ENCODE peak calls at places on chromosome 11, in nine cellular contexts. B is fibroblast of lung; Q is CD4-positive, CD25-positive, alpha-beta regulatory T cell; K is stomach; O is mammary epithelial cell; X is left ventricle myocardium inferior; W is naive thymus-derived CD4-positive, alpha-beta T cell; P is IMR-90; D is esophagus squamous epithelium. H is an unnamed sample. For H3K4me1, the result is how much of the 10 kb centered on the place peaks cover.

GRCh38 chr11:1842149-1843097 is 3.6 kb downstream of the TNNI2 start:
- DNase-seq in B (no peak), D (no peak), Q (no peak), P (no peak), O (no peak), K (no peak), W (no peak), X (peak), H (peak)

GRCh38 chr11:28228196-28228595 is 120.0 kb downstream of the METTL15 start:
- DNase-seq in B (peak), Q (no peak), K (no peak), D (no peak), O (peak), X (no peak), P (peak), W (no peak), H (no peak)

GRCh38 chr11:23311986-23312940 is 452.0 kb upstream of the CCDC179 start:
- DNase-seq in K (no peak), B (peak), Q (no peak), W (no peak), P (peak), O (no peak), X (no peak), D (no peak), H (no peak)

GRCh38 chr11:6307879-6308278 is 12.4 kb downstream of the CAVIN3 start:
- DNase-seq in K (no peak), D (no peak), P (peak), B (peak), X (no peak), O (no peak), Q (no peak), W (no peak), H (no peak)

GRCh38 chr11:74504100-74504691 is 10.7 kb upstream of the LIPT2 start:
- DNase-seq in Q (no peak), O (no peak), D (no peak), W (no peak), B (no peak), X (no peak), P (no peak), K (no peak), H (no peak)

GRCh38 chr11:74672956-74673895 is 58.0 kb downstream of the CHRDL2 start:
- DNase-seq in D (no peak), B (peak), Q (no peak), X (peak), W (no peak), O (peak), P (peak), K (peak), H (peak)

GRCh38 chr11:111162306-111162705 is 83.2 kb upstream of the POU2AF2 start:
- DNase-seq in P (peak), O (peak), B (no peak), Q (no peak), W (no peak), K (no peak), D (no peak), X (no peak), H (no peak)

GRCh38 chr11:32333335-32333991 is 101.9 kb downstream of the WT1 start:
- DNase-seq in P (peak), D (no peak), Q (no peak), X (peak), W (no peak), K (peak), B (peak), O (peak), H (peak)

GRCh38 chr11:93740031-93740801 is 1.1 kb downstream of the TAF1D start:
- DNase-seq in X (no peak), K (no peak), D (no peak), O (peak), B (peak), Q (peak), W (no peak), P (peak), H (no peak)

GRCh38 chr11:115892016-115892415 is 387.8 kb upstream of the CADM1 start:
- DNase-seq in O (no peak), X (no peak), K (no peak), Q (no peak), B (no peak), W (no peak), P (no peak), D (no peak), H (no peak)

GRCh38 chr11:113045146-113045545 is 83.9 kb downstream of the NCAM1 start:
- DNase-seq in B (no peak), O (no peak), P (no peak), X (no peak), D (no peak), Q (no peak), W (no peak), K (no peak), H (no peak)

GRCh38 chr11:110565344-110565684 is 135.6 kb downstream of the FDX1 start:
- DNase-seq in D (no peak), O (no peak), Q (no peak), P (peak), W (no peak), X (no peak), K (no peak), B (peak), H (no peak)

GRCh38 chr11:1207451-1208360 is 15.2 kb upstream of the MUC5B start:
- DNase-seq in B (no peak), X (peak), W (no peak), D (no peak), O (no peak), P (no peak), Q (no peak), K (no peak), H (peak)

GRCh38 chr11:35619754-35620640 is 1.7 kb downstream of the FJX1 start:
- DNase-seq in K (no peak), O (no peak), D (no peak), P (peak), W (no peak), B (peak), Q (no peak), X (peak), H (no peak)
- H3K27ac ChIP-seq in K (peak), O (peak), D (peak), P (peak), W (no peak), B (peak), Q (no peak), X (peak), H (no peak)

DNA sequence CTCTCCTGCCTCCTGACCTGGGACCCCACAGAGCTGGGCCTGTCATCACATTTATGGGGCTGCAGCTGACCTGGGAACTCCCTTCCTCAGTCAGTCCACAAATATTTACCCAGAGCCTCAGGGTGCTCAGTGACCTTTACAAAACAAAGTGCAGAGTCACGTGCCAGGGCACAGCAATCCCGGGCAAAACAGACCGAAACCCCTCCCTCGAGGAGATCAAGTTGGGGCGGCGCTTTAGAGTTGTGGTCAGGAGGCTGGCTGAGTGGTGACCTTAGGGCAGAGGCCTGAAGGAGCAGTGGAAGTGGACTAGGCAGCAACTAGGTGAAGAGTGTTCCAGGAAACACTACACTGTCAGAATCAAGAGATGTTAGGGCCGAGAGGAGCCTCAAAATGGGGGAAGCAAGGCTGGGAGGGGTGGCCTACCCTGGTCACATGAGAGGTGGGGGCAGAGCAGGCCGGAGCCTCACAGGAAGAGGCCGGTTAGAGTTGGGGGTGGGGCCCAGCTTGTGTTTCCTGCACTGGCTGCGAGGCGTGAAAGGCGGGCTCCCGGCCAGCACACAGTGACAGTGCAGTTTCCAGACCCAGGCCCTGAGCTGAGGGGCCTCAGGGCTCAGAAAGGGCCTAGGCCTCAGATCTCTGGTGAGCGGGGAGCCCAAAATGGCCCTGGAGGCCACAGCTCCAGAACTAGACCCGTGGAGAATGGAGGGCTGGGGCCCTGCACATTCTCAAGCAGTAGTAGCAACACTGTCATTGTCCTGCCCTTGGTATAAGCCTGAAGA is 3.7 kb upstream of the NEAT1 start:
- DNase-seq in B (peak), O (peak), P (peak), Q (peak), D (peak), W (peak), X (peak), K (peak), H (peak)
- H3K4me1 ChIP-seq in B (under half), O (half or more), P (under half), Q (half or more), D (half or more), W (under half), X (half or more), K (half or more), H (under half)

GRCh38 chr11:72478596-72479143 is 44.3 kb upstream of the CLPB start:
- DNase-seq in X (no peak), P (no peak), Q (no peak), W (no peak), O (no peak), K (no peak), D (no peak), B (peak), H (no peak)
- H3K27ac ChIP-seq in X (no peak), P (no peak), Q (no peak), W (no peak), O (no peak), K (no peak), D (no peak), B (no peak), H (no peak)

GRCh38 chr11:68329993-68330699 is 17.8 kb downstream of the LRP5 start:
- DNase-seq in W (no peak), D (no peak), K (no peak), Q (no peak), P (peak), X (no peak), O (no peak), B (peak), H (no peak)

GRCh38 chr11:68332186-68332585 is 19.8 kb downstream of the LRP5 start:
- DNase-seq in B (no peak), K (no peak), P (no peak), O (no peak), Q (no peak), W (no peak), X (no peak), D (no peak), H (no peak)

GRCh38 chr11:68329496-68329895 is 17.1 kb downstream of the LRP5 start:
- DNase-seq in W (no peak), B (no peak), K (no peak), Q (no peak), P (no peak), D (no peak), X (no peak), O (no peak), H (no peak)

GRCh38 chr11:68331338-68331947 is 19.1 kb downstream of the LRP5 start:
- DNase-seq in P (no peak), B (no peak), Q (no peak), X (no peak), O (no peak), K (no peak), D (no peak), W (no peak), H (no peak)

GRCh38 chr11:68330700-68331337 is 18.4 kb downstream of the LRP5 start:
- DNase-seq in K (no peak), X (no peak), P (no peak), O (no peak), Q (no peak), D (no peak), W (no peak), B (no peak), H (no peak)
- H3K4me1 ChIP-seq in K (half or more), X (half or more), P (under half), O (under half), Q (under half), D (half or more), W (half or more), B (under half), H (under half)

GRCh38 chr11:69295079-69295994 is 1.4 kb downstream of the MYEOV start:
- DNase-seq in W (no peak), K (no peak), D (no peak), B (no peak), X (no peak), O (no peak), Q (no peak), P (no peak), H (no peak)

GRCh38 chr11:69293087-69293486 is 868 bp upstream of the MYEOV start:
- DNase-seq in P (no peak), B (no peak), D (no peak), Q (no peak), K (no peak), X (no peak), O (no peak), W (no peak), H (no peak)

GRCh38 chr11:69292221-69292648 is 1.7 kb upstream of the MYEOV start:
- DNase-seq in O (no peak), P (no peak), K (no peak), D (no peak), X (no peak), W (peak), B (peak), Q (peak), H (no peak)

GRCh38 chr11:69294621-69295078 is 695 bp downstream of the MYEOV start:
- DNase-seq in X (no peak), P (no peak), O (no peak), D (no peak), B (no peak), Q (no peak), K (no peak), W (no peak), H (no peak)

DNA sequence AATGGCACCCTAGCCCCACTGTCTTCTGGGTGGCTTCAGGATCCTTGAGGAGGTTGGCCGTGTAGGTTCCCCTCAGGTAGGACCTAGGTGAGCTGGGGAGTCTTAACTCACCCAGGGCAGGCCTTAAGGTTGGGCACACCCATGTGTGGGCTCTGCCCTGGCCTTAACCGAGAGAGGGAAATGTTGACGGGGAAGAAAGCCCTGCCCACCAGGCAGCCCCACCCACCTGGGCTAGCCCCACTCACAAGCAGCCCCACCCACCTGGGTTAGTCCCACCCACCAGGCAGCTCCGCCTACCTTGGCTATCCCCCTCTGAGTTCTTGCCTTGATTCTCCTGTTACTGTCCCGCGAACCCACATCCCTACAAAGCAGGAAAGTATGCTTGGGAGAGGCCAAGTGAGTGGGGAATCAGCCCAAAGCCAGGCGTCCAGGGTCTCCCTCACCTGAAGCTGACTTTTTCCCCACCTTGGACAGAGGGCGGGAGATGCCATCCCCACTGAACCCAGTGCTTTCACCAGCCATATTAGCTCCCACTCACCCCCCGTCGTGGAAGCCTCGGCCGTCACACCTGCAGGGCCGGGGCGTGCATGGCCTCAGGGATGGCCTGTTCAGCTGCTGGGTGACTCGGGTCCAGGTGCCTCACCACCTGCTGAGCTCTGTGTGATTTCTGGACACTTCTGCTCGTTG is at the start of gene MYEOV:
- DNase-seq in B (peak), K (peak), W (no peak), X (no peak), P (no peak), Q (no peak), O (peak), D (no peak), H (no peak)
- H3K27ac ChIP-seq in B (no peak), K (no peak), W (no peak), X (no peak), P (no peak), Q (no peak), O (no peak), D (peak), H (no peak)

GRCh38 chr11:35046606-35047005 is 92.4 kb upstream of the CD44 start:
- DNase-seq in K (no peak), W (no peak), D (no peak), O (no peak), Q (no peak), X (no peak), P (no peak), B (no peak), H (no peak)
- H3K4me1 ChIP-seq in K (under half), W (half or more), D (under half), O (under half), Q (half or more), X (under half), P (under half), B (under half), H (under half)

GRCh38 chr11:126403039-126403438 is 47.6 kb downstream of the ST3GAL4 start:
- DNase-seq in K (no peak), W (no peak), B (no peak), D (no peak), P (no peak), O (peak), X (no peak), Q (no peak), H (no peak)
- H3K27ac ChIP-seq in K (no peak), W (no peak), B (no peak), D (peak), P (no peak), O (no peak), X (no peak), Q (no peak), H (no peak)